ENCODE peak calls at places on chromosomes 11 and 22, in five cellular contexts. F is spleen, Y is heart right ventricle, U is colonic mucosa, C is dorsolateral prefrontal cortex. X is an unnamed sample.

GRCh38 chr11:122491486-122491885 is 164.0 kb upstream of the UBASH3B start:
- DNase-seq in C (no peak), Y (peak; percentile 37), U (no peak), F (no peak), X (no peak)

GRCh38 chr11:17267576-17267975 is 9.0 kb upstream of the NUCB2 start:
- DNase-seq in U (no peak), Y (no peak), C (no peak), F (no peak), X (peak; percentile 22)

GRCh38 chr11:117199061-117199915 is at the start of gene TAGLN:
- DNase-seq in C (no peak), F (no peak), U (peak; percentile 55), Y (peak; percentile 80), X (no peak)

GRCh38 chr22:45812910-45813309 is 141.3 kb downstream of the ATXN10 start:
- DNase-seq in C (no peak), U (no peak), Y (no peak), F (no peak), X (no peak)

GRCh38 chr11:2741377-2742131 is 41.8 kb upstream of the KCNQ1OT1 start:
- DNase-seq in C (no peak), U (no peak), F (peak; percentile 64), Y (no peak), X (no peak)

GRCh38 chr11:120031612-120032600 is 106.0 kb downstream of the TRIM29 start:
- DNase-seq in F (no peak), U (no peak), C (peak; percentile 60), Y (no peak), X (no peak)

GRCh38 chr11:63762662-63763505 is 5.7 kb downstream of the ZFTA start:
- DNase-seq in C (peak; percentile 46), F (no peak), Y (peak; percentile 35), U (peak; percentile 64), X (no peak)

GRCh38 chr11:35106595-35106994 is 32.4 kb upstream of the CD44 start:
- DNase-seq in Y (no peak), U (no peak), C (no peak), F (no peak), X (no peak)

GRCh38 chr11:67114275-67114896 is 4.7 kb upstream of the KDM2A start:
- DNase-seq in U (no peak), C (no peak), Y (no peak), F (no peak), X (no peak)

GRCh38 chr11:76657139-76657823 is 13.3 kb downstream of the LRRC32 start:
- DNase-seq in C (no peak), U (no peak), Y (no peak), F (no peak), X (no peak)

GRCh38 chr22:39871008-39871798 is 22.4 kb downstream of the ENTHD1 start:
- DNase-seq in F (no peak), Y (no peak), C (no peak), U (no peak), X (no peak)

GRCh38 chr22:44648085-44648820 is 53.8 kb upstream of the PRR5 start:
- DNase-seq in F (peak; percentile 69), C (no peak), Y (no peak), U (no peak), X (no peak)

GRCh38 chr11:13152736-13153541 is 124.7 kb upstream of the BMAL1 start:
- DNase-seq in F (no peak), Y (no peak), C (no peak), U (no peak), X (no peak)

GRCh38 chr22:36911887-36912661 is 1.4 kb upstream of the CSF2RB start:
- DNase-seq in Y (no peak), F (no peak), C (no peak), U (no peak), X (no peak)

GRCh38 chr11:33634291-33634834 is 66.3 kb downstream of the C11orf91 start:
- DNase-seq in F (no peak), U (no peak), C (no peak), Y (no peak), X (no peak)

GRCh38 chr22:24894220-24894975 is 52.1 kb downstream of the LHFPL7 start:
- DNase-seq in U (peak; percentile 93), Y (peak; percentile 85), F (no peak), C (no peak), X (no peak)

GRCh38 chr11:18699269-18699596 is 654 bp downstream of the TMEM86A start:
- DNase-seq in Y (no peak), F (no peak), U (no peak), C (no peak), X (no peak)

GRCh38 chr22:43878831-43879550 is 12.8 kb downstream of the PNPLA5 start:
- DNase-seq in F (peak; percentile 49), Y (no peak), C (no peak), U (no peak), X (no peak)

DNA sequence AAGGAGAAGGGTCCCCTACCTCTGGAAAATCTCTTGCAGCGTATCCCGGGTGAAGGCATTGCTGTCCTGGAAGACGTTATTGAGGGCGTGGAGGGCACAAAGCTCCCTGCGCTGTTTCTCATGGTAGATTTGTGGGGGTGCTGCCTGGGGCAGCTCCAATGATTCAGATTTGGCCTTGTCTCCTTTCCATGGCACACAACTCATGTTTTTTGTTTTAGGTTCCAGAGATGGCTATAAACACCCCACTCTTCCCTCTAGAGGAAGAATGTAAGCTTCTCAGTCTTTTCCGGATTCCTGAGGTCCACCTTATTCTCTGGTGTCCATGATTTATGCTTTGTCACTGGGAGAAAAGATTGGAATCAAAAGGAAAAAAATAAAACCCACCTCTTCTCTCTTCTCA is 959 bp downstream of the JOSD1 start:
- DNase-seq in Y (no peak), C (no peak), F (no peak), U (peak; percentile 46), X (no peak)
- TF ChIP-seq CTCF in Y (no peak), C (no peak), F (no peak), U (no peak), X (no peak)

GRCh38 chr22:47238886-47239860 is 476.7 kb downstream of the TBC1D22A start:
- DNase-seq in C (no peak), U (no peak), Y (no peak), F (no peak), X (no peak)
- TF ChIP-seq CTCF in C (no peak), U (no peak), Y (no peak), F (no peak), X (no peak)

DNA sequence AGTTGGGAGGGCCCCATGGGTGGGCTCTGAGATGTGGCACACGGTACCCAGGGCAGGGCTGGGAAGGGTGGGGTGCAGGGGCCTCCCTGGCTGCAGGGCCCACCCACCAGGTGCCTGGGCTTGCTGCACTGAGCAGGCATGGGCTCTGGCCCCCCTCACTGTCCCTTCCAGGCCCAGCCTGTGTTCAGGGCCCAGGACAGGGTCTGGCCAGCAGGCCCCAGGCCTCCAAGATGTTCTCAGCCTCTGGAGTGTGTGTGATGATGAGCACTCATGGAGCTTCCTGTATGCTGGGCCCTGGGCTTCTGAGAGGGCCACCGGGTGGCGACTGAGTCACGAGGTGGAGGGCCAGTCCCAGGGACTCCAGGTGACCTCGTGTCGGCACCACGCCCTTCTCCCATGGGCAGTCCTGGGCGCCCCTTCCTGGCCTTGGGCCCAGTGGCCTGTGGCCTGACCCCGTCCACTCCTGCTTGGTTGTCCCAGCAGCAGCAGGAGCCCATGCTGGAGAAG is 55.9 kb upstream of the CCDC188 start:
- DNase-seq in Y (no peak), F (no peak), U (peak; percentile 51), C (no peak), X (peak; percentile 43)
- TF ChIP-seq CTCF in Y (no peak), F (no peak), U (no peak), C (no peak), X (no peak)

DNA sequence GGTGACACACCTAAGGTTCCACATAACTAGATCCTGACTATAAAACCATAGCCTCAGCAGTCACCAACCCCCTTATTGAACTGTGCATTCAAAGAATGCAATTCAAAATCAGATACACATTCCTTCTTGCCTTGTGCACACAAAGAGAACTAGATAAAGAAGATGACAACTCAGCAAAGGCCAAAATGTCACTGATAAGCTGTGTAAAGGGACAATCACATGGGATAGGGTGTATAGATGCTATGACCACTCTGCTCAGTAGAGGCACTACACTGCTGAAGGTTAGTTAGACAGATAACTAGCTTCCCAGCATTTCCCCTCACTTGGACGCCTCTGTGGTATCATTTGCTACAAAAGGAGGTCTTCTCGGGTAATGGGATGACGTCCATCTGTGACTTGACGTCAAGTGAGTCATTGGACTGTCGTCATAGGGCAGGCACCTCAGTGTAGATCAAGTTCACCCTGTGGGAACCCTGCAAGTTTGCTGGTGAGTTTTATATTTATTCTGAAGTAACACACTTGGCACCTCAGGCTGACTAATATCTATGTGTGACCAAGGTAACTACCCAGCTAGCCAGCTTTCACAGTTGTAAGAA is 425.0 kb upstream of the CCDC90B start:
- DNase-seq in F (no peak), U (no peak), Y (no peak), C (no peak), X (no peak)
- TF ChIP-seq CTCF in F (no peak), U (no peak), Y (no peak), C (no peak), X (no peak)

X was measured in activated CD8-positive, alpha-beta T cell treated with anti-CD3 and anti-CD28 coated beads for 36 hours.